ENCODE peak calls at places on chromosomes 13 and 19, in seven cellular contexts. M is brain microvascular endothelial cell, X is GM20000, H is upper lobe of right lung, N is HFF-Myc, V is uterus, E is endothelial cell. S is an unnamed sample.

GRCh38 chr13:25375727-25376358 is 4.1 kb downstream of the ATP8A2 start:
- DNase-seq in X (peak), H (no peak), N (peak), M (peak), E (peak), V (no peak), S (peak)

GRCh38 chr19:3403489-3404323 is 37.3 kb downstream of the NFIC start:
- DNase-seq in H (peak), V (peak), M (peak), E (no peak), X (no peak), N (peak), S (no peak)

GRCh38 chr19:11496391-11497163 is 9.1 kb downstream of the ZNF653 start:
- DNase-seq in N (peak), H (peak), V (peak), M (peak), E (peak), X (peak), S (peak)

GRCh38 chr19:53041366-53041765 is 3.2 kb upstream of the ERVV-2 start:
- DNase-seq in V (no peak), E (no peak), N (no peak), X (no peak), M (no peak), H (no peak), S (no peak)

GRCh38 chr13:30908416-30908980 is 2.4 kb downstream of the MEDAG start:
- DNase-seq in E (no peak), N (no peak), X (no peak), H (no peak), M (no peak), V (peak), S (no peak)

GRCh38 chr19:33795370-33796163 is 1.1 kb upstream of the KCTD15 start:
- DNase-seq in V (peak), H (peak), N (no peak), M (peak), E (peak), X (peak), S (peak)

GRCh38 chr13:56975647-56976046 is 165.1 kb upstream of the PRR20A start:
- DNase-seq in H (no peak), V (no peak), X (no peak), M (no peak), N (no peak), E (no peak), S (no peak)

GRCh38 chr19:480016-480855 is 16.1 kb upstream of the MADCAM1 start:
- DNase-seq in X (no peak), H (peak), E (peak), V (peak), M (peak), N (no peak), S (peak)

GRCh38 chr19:33406521-33407139 is 33.1 kb downstream of the CEBPG start:
- DNase-seq in E (peak), X (peak), N (peak), M (peak), V (peak), H (peak), S (peak)

DNA sequence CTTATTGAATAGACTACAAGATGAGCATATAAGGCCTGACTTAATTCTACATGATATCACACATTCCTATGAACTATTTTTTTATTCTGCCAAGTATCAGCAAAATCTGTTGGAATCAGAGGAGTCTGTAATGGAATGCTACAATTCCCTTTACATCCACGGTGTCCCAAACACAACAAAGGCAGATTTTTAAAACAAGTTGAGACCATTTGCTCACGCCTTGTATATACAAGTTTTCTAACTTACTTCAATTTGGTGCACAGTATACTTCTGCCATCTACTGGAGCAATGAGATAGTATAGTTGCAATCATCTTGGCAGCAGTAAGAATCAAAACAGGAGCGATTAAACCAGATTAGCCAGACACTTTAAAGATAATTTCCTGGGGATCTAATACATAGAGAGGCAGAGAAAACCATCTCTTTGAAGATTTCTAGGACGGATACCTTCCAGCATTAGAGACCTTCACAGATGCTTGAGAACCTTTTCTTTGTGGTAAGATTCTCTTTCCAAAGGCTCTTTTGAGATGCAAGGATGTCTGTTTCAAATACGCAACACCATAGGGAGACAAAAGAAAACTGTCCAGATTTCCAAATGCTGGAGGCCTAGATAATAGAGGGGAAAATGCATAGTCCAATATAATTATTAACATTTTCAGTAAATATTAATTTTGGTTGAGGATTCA is 302.0 kb upstream of the MIR17HG start:
- DNase-seq in M (no peak), H (no peak), E (peak), V (no peak), N (no peak), X (no peak), S (no peak)
- TF ChIP-seq CTCF in M (peak), H (peak), E (peak), V (no peak), N (no peak), X (no peak), S (no peak)

GRCh38 chr19:54310543-54310942 is 2.4 kb downstream of the LILRA5 start:
- DNase-seq in N (no peak), V (no peak), E (no peak), X (no peak), H (no peak), M (no peak), S (no peak)

GRCh38 chr19:54312011-54312410 is 955 bp downstream of the LILRA5 start:
- DNase-seq in X (no peak), M (no peak), N (no peak), H (no peak), E (no peak), V (no peak), S (no peak)

GRCh38 chr19:54309811-54310210 is 3.2 kb downstream of the LILRA5 start:
- DNase-seq in V (no peak), X (no peak), M (no peak), H (no peak), N (no peak), E (no peak), S (no peak)

GRCh38 chr19:54312436-54313362 is at the start of gene LILRA5:
- DNase-seq in N (no peak), M (no peak), H (no peak), E (no peak), X (no peak), V (no peak), S (no peak)

DNA sequence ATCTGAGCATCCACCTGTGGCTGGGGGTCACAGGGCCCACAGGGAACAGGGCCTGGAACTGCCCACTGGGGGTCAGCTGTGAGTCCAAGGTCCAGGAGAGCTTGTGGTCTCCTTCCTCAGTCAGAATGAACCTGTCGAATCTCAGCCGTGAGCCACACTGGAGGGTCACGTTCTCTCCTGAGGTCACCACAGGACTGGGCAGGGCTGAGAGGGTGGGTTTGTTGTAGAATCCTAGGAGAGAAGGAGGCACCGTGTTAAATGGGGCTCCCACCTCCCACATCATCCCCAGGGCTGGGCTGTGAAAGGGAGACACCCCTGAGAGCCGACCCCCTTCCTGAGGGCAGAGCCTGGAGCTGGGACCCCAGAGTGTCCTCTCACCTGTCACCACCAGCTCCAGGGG is 1.5 kb downstream of the LILRA5 start:
- DNase-seq in M (no peak), H (no peak), N (no peak), E (no peak), X (no peak), V (no peak), S (no peak)
- TF ChIP-seq CTCF in M (no peak), H (no peak), N (no peak), E (no peak), X (no peak), V (no peak), S (no peak)

GRCh38 chr19:27774337-27774736 is 1438.6 kb downstream of the UQCRFS1 start:
- DNase-seq in H (no peak), X (no peak), M (no peak), E (no peak), V (no peak), N (no peak), S (peak)
- TF ChIP-seq CTCF in H (peak), X (no peak), M (peak), E (peak), V (no peak), N (peak), S (peak)

GRCh38 chr13:101544979-101545378 is 92.5 kb downstream of the ITGBL1 start:
- DNase-seq in H (no peak), N (no peak), E (no peak), V (no peak), X (no peak), M (no peak), S (no peak)

DNA sequence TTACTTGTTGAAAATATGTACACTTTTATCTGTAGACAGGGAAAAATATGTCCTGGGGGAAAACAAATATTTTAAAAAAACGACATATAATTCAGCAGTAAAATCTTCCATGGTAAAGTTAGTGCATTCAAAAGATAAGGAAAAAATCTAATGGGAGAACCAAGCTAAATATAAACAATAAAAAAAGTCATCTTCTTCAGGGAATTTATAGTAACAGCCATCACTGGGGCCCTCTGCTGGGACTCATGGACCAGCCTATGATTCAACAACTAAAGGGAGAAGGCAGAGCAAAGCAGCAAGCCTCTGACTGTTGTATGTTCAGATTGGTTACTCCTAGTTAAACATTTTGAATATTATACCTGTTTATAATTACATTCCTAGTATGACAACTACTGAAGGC is 93.0 kb downstream of the ITGBL1 start:
- DNase-seq in N (no peak), M (peak), H (no peak), X (no peak), V (no peak), E (no peak), S (no peak)
- TF ChIP-seq CTCF in N (no peak), M (peak), H (no peak), X (no peak), V (no peak), E (no peak), S (no peak)

GRCh38 chr19:15074371-15074770 is 7.6 kb upstream of the OR1I1 start:
- DNase-seq in M (no peak), E (no peak), X (no peak), N (no peak), H (no peak), V (no peak), S (no peak)
- TF ChIP-seq CTCF in M (no peak), E (no peak), X (no peak), N (no peak), H (no peak), V (no peak), S (no peak)

S was measured in glutamatergic neuron.